ENCODE peak calls at places on chromosomes 16 and 17, in eight cellular contexts. One of them, this sample, is unnamed.

GRCh38 chr17:49359990-49360795 is 1.9 kb downstream of the ZNF652 start:
- DNase-seq in midbrain: no peak
- DNase-seq in AG08395: no peak
- DNase-seq in HEK293T: no peak
- DNase-seq in stimulated activated CD8-positive, alpha-beta memory T cell treated with anti-CD3 and anti-CD28 coated beads, Interleukin-4, amount 100 ng/mL, for 4 hours: no peak
- DNase-seq in left ventricle myocardium inferior: no peak
- DNase-seq in NCI-H1417: no peak
- DNase-seq in AG09309: no peak
- DNase-seq in this sample: no peak

GRCh38 chr17:1470774-1471462 is 14.9 kb upstream of the CRK start:
- DNase-seq in midbrain: no peak
- DNase-seq in AG08395: no peak
- DNase-seq in HEK293T: no peak
- DNase-seq in stimulated activated CD8-positive, alpha-beta memory T cell treated with anti-CD3 and anti-CD28 coated beads, Interleukin-4, amount 100 ng/mL, for 4 hours: no peak
- DNase-seq in left ventricle myocardium inferior: no peak
- DNase-seq in NCI-H1417: no peak
- DNase-seq in AG09309: no peak
- DNase-seq in this sample: no peak

GRCh38 chr16:83682126-83682857 is 125.5 kb upstream of the HSBP1 start:
- DNase-seq in midbrain: no peak
- DNase-seq in AG08395: no peak
- DNase-seq in HEK293T: no peak
- DNase-seq in stimulated activated CD8-positive, alpha-beta memory T cell treated with anti-CD3 and anti-CD28 coated beads, Interleukin-4, amount 100 ng/mL, for 4 hours: no peak
- DNase-seq in left ventricle myocardium inferior: no peak
- DNase-seq in NCI-H1417: no peak
- DNase-seq in AG09309: no peak
- DNase-seq in this sample: no peak

GRCh38 chr16:9837481-9837880 is 344.7 kb downstream of the GRIN2A start:
- DNase-seq in midbrain: no peak
- DNase-seq in AG08395: no peak
- DNase-seq in HEK293T: no peak
- DNase-seq in stimulated activated CD8-positive, alpha-beta memory T cell treated with anti-CD3 and anti-CD28 coated beads, Interleukin-4, amount 100 ng/mL, for 4 hours: no peak
- DNase-seq in left ventricle myocardium inferior: no peak
- DNase-seq in NCI-H1417: no peak
- DNase-seq in AG09309: no peak
- DNase-seq in this sample: no peak

GRCh38 chr17:82231562-82232321 is 2.9 kb downstream of the SLC16A3 start:
- DNase-seq in midbrain: peak; percentile 33
- DNase-seq in AG08395: no peak
- DNase-seq in HEK293T: no peak
- DNase-seq in stimulated activated CD8-positive, alpha-beta memory T cell treated with anti-CD3 and anti-CD28 coated beads, Interleukin-4, amount 100 ng/mL, for 4 hours: no peak
- DNase-seq in left ventricle myocardium inferior: peak; percentile 86
- DNase-seq in NCI-H1417: peak; percentile 40
- DNase-seq in AG09309: no peak
- DNase-seq in this sample: peak; percentile 78

GRCh38 chr16:68244481-68244902 is 681 bp upstream of the PLA2G15 start:
- DNase-seq in midbrain: no peak
- DNase-seq in AG08395: no peak
- DNase-seq in HEK293T: no peak
- DNase-seq in stimulated activated CD8-positive, alpha-beta memory T cell treated with anti-CD3 and anti-CD28 coated beads, Interleukin-4, amount 100 ng/mL, for 4 hours: no peak
- DNase-seq in left ventricle myocardium inferior: no peak
- DNase-seq in NCI-H1417: peak; percentile 47
- DNase-seq in AG09309: no peak
- DNase-seq in this sample: no peak

GRCh38 chr17:32873114-32873513 is 3.8 kb downstream of the MYO1D start:
- DNase-seq in midbrain: no peak
- DNase-seq in AG08395: no peak
- DNase-seq in HEK293T: no peak
- DNase-seq in stimulated activated CD8-positive, alpha-beta memory T cell treated with anti-CD3 and anti-CD28 coated beads, Interleukin-4, amount 100 ng/mL, for 4 hours: no peak
- DNase-seq in left ventricle myocardium inferior: no peak
- DNase-seq in NCI-H1417: no peak
- DNase-seq in AG09309: no peak
- DNase-seq in this sample: no peak

GRCh38 chr16:86531193-86531550 is 20.8 kb downstream of the FOXF1 start:
- DNase-seq in midbrain: peak; percentile 89
- DNase-seq in AG08395: no peak
- DNase-seq in HEK293T: no peak
- DNase-seq in stimulated activated CD8-positive, alpha-beta memory T cell treated with anti-CD3 and anti-CD28 coated beads, Interleukin-4, amount 100 ng/mL, for 4 hours: no peak
- DNase-seq in left ventricle myocardium inferior: peak; percentile 67
- DNase-seq in NCI-H1417: no peak
- DNase-seq in AG09309: no peak
- DNase-seq in this sample: no peak

GRCh38 chr16:50857881-50858280 is 116.0 kb downstream of the CYLD start:
- DNase-seq in midbrain: no peak
- DNase-seq in AG08395: no peak
- DNase-seq in HEK293T: no peak
- DNase-seq in stimulated activated CD8-positive, alpha-beta memory T cell treated with anti-CD3 and anti-CD28 coated beads, Interleukin-4, amount 100 ng/mL, for 4 hours: no peak
- DNase-seq in left ventricle myocardium inferior: no peak
- DNase-seq in NCI-H1417: no peak
- DNase-seq in AG09309: no peak
- DNase-seq in this sample: no peak

GRCh38 chr17:73827627-73828241 is 183.5 kb upstream of the SDK2 start:
- DNase-seq in midbrain: no peak
- DNase-seq in AG08395: no peak
- DNase-seq in HEK293T: no peak
- DNase-seq in stimulated activated CD8-positive, alpha-beta memory T cell treated with anti-CD3 and anti-CD28 coated beads, Interleukin-4, amount 100 ng/mL, for 4 hours: no peak
- DNase-seq in left ventricle myocardium inferior: no peak
- DNase-seq in NCI-H1417: no peak
- DNase-seq in AG09309: no peak
- DNase-seq in this sample: peak; percentile 46

GRCh38 chr17:28518132-28518531 is 12.0 kb downstream of the FOXN1 start:
- DNase-seq in midbrain: no peak
- DNase-seq in AG08395: no peak
- DNase-seq in HEK293T: no peak
- DNase-seq in stimulated activated CD8-positive, alpha-beta memory T cell treated with anti-CD3 and anti-CD28 coated beads, Interleukin-4, amount 100 ng/mL, for 4 hours: no peak
- DNase-seq in left ventricle myocardium inferior: no peak
- DNase-seq in NCI-H1417: no peak
- DNase-seq in AG09309: no peak
- DNase-seq in this sample: no peak

GRCh38 chr17:28151001-28151400 is 108.5 kb downstream of the NLK start:
- DNase-seq in midbrain: no peak
- DNase-seq in AG08395: no peak
- DNase-seq in HEK293T: no peak
- DNase-seq in stimulated activated CD8-positive, alpha-beta memory T cell treated with anti-CD3 and anti-CD28 coated beads, Interleukin-4, amount 100 ng/mL, for 4 hours: no peak
- DNase-seq in left ventricle myocardium inferior: no peak
- DNase-seq in NCI-H1417: peak; percentile 77
- DNase-seq in AG09309: no peak
- DNase-seq in this sample: no peak

GRCh38 chr17:19730829-19731228 is 14.4 kb upstream of the SLC47A2 start:
- DNase-seq in midbrain: no peak
- DNase-seq in AG08395: no peak
- DNase-seq in HEK293T: no peak
- DNase-seq in stimulated activated CD8-positive, alpha-beta memory T cell treated with anti-CD3 and anti-CD28 coated beads, Interleukin-4, amount 100 ng/mL, for 4 hours: no peak
- DNase-seq in left ventricle myocardium inferior: no peak
- DNase-seq in NCI-H1417: no peak
- DNase-seq in AG09309: no peak
- DNase-seq in this sample: no peak

GRCh38 chr17:72467841-72468653 is 347.2 kb downstream of the SOX9 start:
- DNase-seq in midbrain: peak; percentile 16
- DNase-seq in AG08395: peak; percentile 64
- DNase-seq in HEK293T: no peak
- DNase-seq in stimulated activated CD8-positive, alpha-beta memory T cell treated with anti-CD3 and anti-CD28 coated beads, Interleukin-4, amount 100 ng/mL, for 4 hours: no peak
- DNase-seq in left ventricle myocardium inferior: peak; percentile 32
- DNase-seq in NCI-H1417: peak; percentile 31
- DNase-seq in AG09309: peak; percentile 54
- DNase-seq in this sample: no peak

GRCh38 chr16:31215287-31216115 is 1.4 kb downstream of the PYDC1 start:
- DNase-seq in midbrain: no peak
- DNase-seq in AG08395: peak; percentile 83
- DNase-seq in HEK293T: peak; percentile 76
- DNase-seq in stimulated activated CD8-positive, alpha-beta memory T cell treated with anti-CD3 and anti-CD28 coated beads, Interleukin-4, amount 100 ng/mL, for 4 hours: no peak
- DNase-seq in left ventricle myocardium inferior: peak; percentile 62
- DNase-seq in NCI-H1417: peak; percentile 56
- DNase-seq in AG09309: no peak
- DNase-seq in this sample: peak; percentile 91

GRCh38 chr17:72069744-72070143 is 51.1 kb upstream of the SOX9 start:
- DNase-seq in midbrain: no peak
- DNase-seq in AG08395: no peak
- DNase-seq in HEK293T: no peak
- DNase-seq in stimulated activated CD8-positive, alpha-beta memory T cell treated with anti-CD3 and anti-CD28 coated beads, Interleukin-4, amount 100 ng/mL, for 4 hours: no peak
- DNase-seq in left ventricle myocardium inferior: no peak
- DNase-seq in NCI-H1417: peak; percentile 14
- DNase-seq in AG09309: no peak
- DNase-seq in this sample: no peak

GRCh38 chr16:72974142-72974769 is 73.7 kb downstream of the ZFHX3 start:
- DNase-seq in midbrain: no peak
- DNase-seq in AG08395: no peak
- DNase-seq in HEK293T: no peak
- DNase-seq in stimulated activated CD8-positive, alpha-beta memory T cell treated with anti-CD3 and anti-CD28 coated beads, Interleukin-4, amount 100 ng/mL, for 4 hours: no peak
- DNase-seq in left ventricle myocardium inferior: no peak
- DNase-seq in NCI-H1417: no peak
- DNase-seq in AG09309: no peak
- DNase-seq in this sample: no peak

GRCh38 chr17:57577751-57578607 is 167.1 kb downstream of the CCDC182 start:
- DNase-seq in midbrain: peak; percentile 65
- DNase-seq in AG08395: peak; percentile 70
- DNase-seq in HEK293T: peak; percentile 50
- DNase-seq in stimulated activated CD8-positive, alpha-beta memory T cell treated with anti-CD3 and anti-CD28 coated beads, Interleukin-4, amount 100 ng/mL, for 4 hours: no peak
- DNase-seq in left ventricle myocardium inferior: peak; percentile 35
- DNase-seq in NCI-H1417: peak; percentile 77
- DNase-seq in AG09309: no peak
- DNase-seq in this sample: no peak

GRCh38 chr17:76437467-76438402 is 15.2 kb downstream of the UBE2O start:
- DNase-seq in midbrain: no peak
- DNase-seq in AG08395: no peak
- DNase-seq in HEK293T: no peak
- DNase-seq in stimulated activated CD8-positive, alpha-beta memory T cell treated with anti-CD3 and anti-CD28 coated beads, Interleukin-4, amount 100 ng/mL, for 4 hours: no peak
- DNase-seq in left ventricle myocardium inferior: no peak
- DNase-seq in NCI-H1417: no peak
- DNase-seq in AG09309: no peak
- DNase-seq in this sample: no peak

GRCh38 chr16:65624246-65624645 is 502.4 kb upstream of the CDH11 start:
- DNase-seq in midbrain: no peak
- DNase-seq in AG08395: no peak
- DNase-seq in HEK293T: no peak
- DNase-seq in stimulated activated CD8-positive, alpha-beta memory T cell treated with anti-CD3 and anti-CD28 coated beads, Interleukin-4, amount 100 ng/mL, for 4 hours: no peak
- DNase-seq in left ventricle myocardium inferior: no peak
- DNase-seq in NCI-H1417: no peak
- DNase-seq in AG09309: no peak
- DNase-seq in this sample: no peak

GRCh38 chr16:31385680-31386079 is 7.5 kb upstream of the ITGAD start:
- DNase-seq in midbrain: no peak
- DNase-seq in AG08395: no peak
- DNase-seq in HEK293T: no peak
- DNase-seq in stimulated activated CD8-positive, alpha-beta memory T cell treated with anti-CD3 and anti-CD28 coated beads, Interleukin-4, amount 100 ng/mL, for 4 hours: no peak
- DNase-seq in left ventricle myocardium inferior: no peak
- DNase-seq in NCI-H1417: no peak
- DNase-seq in AG09309: no peak
- DNase-seq in this sample: no peak

GRCh38 chr17:69857412-69857835 is 217.6 kb upstream of the KCNJ16 start:
- DNase-seq in midbrain: no peak
- DNase-seq in AG08395: peak; percentile 68
- DNase-seq in HEK293T: peak; percentile 10
- DNase-seq in stimulated activated CD8-positive, alpha-beta memory T cell treated with anti-CD3 and anti-CD28 coated beads, Interleukin-4, amount 100 ng/mL, for 4 hours: no peak
- DNase-seq in left ventricle myocardium inferior: no peak
- DNase-seq in NCI-H1417: peak; percentile 2
- DNase-seq in AG09309: peak; percentile 92
- DNase-seq in this sample: peak; percentile 59

GRCh38 chr16:8108991-8109509 is 481.3 kb downstream of the TMEM114 start:
- DNase-seq in midbrain: no peak
- DNase-seq in AG08395: no peak
- DNase-seq in HEK293T: no peak
- DNase-seq in stimulated activated CD8-positive, alpha-beta memory T cell treated with anti-CD3 and anti-CD28 coated beads, Interleukin-4, amount 100 ng/mL, for 4 hours: no peak
- DNase-seq in left ventricle myocardium inferior: no peak
- DNase-seq in NCI-H1417: no peak
- DNase-seq in AG09309: no peak
- DNase-seq in this sample: no peak

GRCh38 chr17:76179496-76180467 is 38.7 kb upstream of the FOXJ1 start:
- DNase-seq in midbrain: no peak
- DNase-seq in AG08395: no peak
- DNase-seq in HEK293T: no peak
- DNase-seq in stimulated activated CD8-positive, alpha-beta memory T cell treated with anti-CD3 and anti-CD28 coated beads, Interleukin-4, amount 100 ng/mL, for 4 hours: no peak
- DNase-seq in left ventricle myocardium inferior: no peak
- DNase-seq in NCI-H1417: no peak
- DNase-seq in AG09309: no peak
- DNase-seq in this sample: peak; percentile 40

GRCh38 chr17:82117139-82118090 is 19.4 kb upstream of the FASN start:
- DNase-seq in midbrain: no peak
- DNase-seq in AG08395: no peak
- DNase-seq in HEK293T: no peak
- DNase-seq in stimulated activated CD8-positive, alpha-beta memory T cell treated with anti-CD3 and anti-CD28 coated beads, Interleukin-4, amount 100 ng/mL, for 4 hours: no peak
- DNase-seq in left ventricle myocardium inferior: no peak
- DNase-seq in NCI-H1417: no peak
- DNase-seq in AG09309: no peak
- DNase-seq in this sample: no peak

GRCh38 chr16:2468142-2468724 is 2.9 kb upstream of the NTN3 start:
- DNase-seq in midbrain: peak; percentile 43
- DNase-seq in AG08395: no peak
- DNase-seq in HEK293T: peak; percentile 24
- DNase-seq in stimulated activated CD8-positive, alpha-beta memory T cell treated with anti-CD3 and anti-CD28 coated beads, Interleukin-4, amount 100 ng/mL, for 4 hours: no peak
- DNase-seq in left ventricle myocardium inferior: no peak
- DNase-seq in NCI-H1417: peak; percentile 95
- DNase-seq in AG09309: no peak
- DNase-seq in this sample: peak; percentile 23

GRCh38 chr16:49505556-49505955 is 132.0 kb downstream of the C16orf78 start:
- DNase-seq in midbrain: no peak
- DNase-seq in AG08395: no peak
- DNase-seq in HEK293T: no peak
- DNase-seq in stimulated activated CD8-positive, alpha-beta memory T cell treated with anti-CD3 and anti-CD28 coated beads, Interleukin-4, amount 100 ng/mL, for 4 hours: no peak
- DNase-seq in left ventricle myocardium inferior: no peak
- DNase-seq in NCI-H1417: no peak
- DNase-seq in AG09309: no peak
- DNase-seq in this sample: no peak

GRCh38 chr16:89159850-89160354 is 11.6 kb upstream of the CDH15 start:
- DNase-seq in midbrain: no peak
- DNase-seq in AG08395: no peak
- DNase-seq in HEK293T: no peak
- DNase-seq in stimulated activated CD8-positive, alpha-beta memory T cell treated with anti-CD3 and anti-CD28 coated beads, Interleukin-4, amount 100 ng/mL, for 4 hours: no peak
- DNase-seq in left ventricle myocardium inferior: no peak
- DNase-seq in NCI-H1417: no peak
- DNase-seq in AG09309: no peak
- DNase-seq in this sample: no peak

GRCh38 chr17:29145289-29146058 is 34.7 kb downstream of the MYO18A start:
- DNase-seq in midbrain: peak; percentile 45
- DNase-seq in AG08395: peak; percentile 70
- DNase-seq in HEK293T: peak; percentile 53
- DNase-seq in stimulated activated CD8-positive, alpha-beta memory T cell treated with anti-CD3 and anti-CD28 coated beads, Interleukin-4, amount 100 ng/mL, for 4 hours: peak; percentile 45
- DNase-seq in left ventricle myocardium inferior: peak; percentile 61
- DNase-seq in NCI-H1417: peak; percentile 39
- DNase-seq in AG09309: no peak
- DNase-seq in this sample: peak; percentile 73

GRCh38 chr17:64056269-64057005 is 36.0 kb upstream of the ICAM2 start:
- DNase-seq in midbrain: no peak
- DNase-seq in AG08395: no peak
- DNase-seq in HEK293T: no peak
- DNase-seq in stimulated activated CD8-positive, alpha-beta memory T cell treated with anti-CD3 and anti-CD28 coated beads, Interleukin-4, amount 100 ng/mL, for 4 hours: no peak
- DNase-seq in left ventricle myocardium inferior: no peak
- DNase-seq in NCI-H1417: no peak
- DNase-seq in AG09309: no peak
- DNase-seq in this sample: no peak

GRCh38 chr16:85187002-85187401 is 74.7 kb upstream of the CIBAR2 start:
- DNase-seq in midbrain: peak; percentile 29
- DNase-seq in AG08395: peak; percentile 89
- DNase-seq in HEK293T: no peak
- DNase-seq in stimulated activated CD8-positive, alpha-beta memory T cell treated with anti-CD3 and anti-CD28 coated beads, Interleukin-4, amount 100 ng/mL, for 4 hours: no peak
- DNase-seq in left ventricle myocardium inferior: peak; percentile 60
- DNase-seq in NCI-H1417: no peak
- DNase-seq in AG09309: no peak
- DNase-seq in this sample: no peak

GRCh38 chr16:86517652-86518258 is 7.4 kb downstream of the FOXF1 start:
- DNase-seq in midbrain: peak; percentile 59
- DNase-seq in AG08395: peak; percentile 82
- DNase-seq in HEK293T: peak; percentile 70
- DNase-seq in stimulated activated CD8-positive, alpha-beta memory T cell treated with anti-CD3 and anti-CD28 coated beads, Interleukin-4, amount 100 ng/mL, for 4 hours: no peak
- DNase-seq in left ventricle myocardium inferior: peak; percentile 51
- DNase-seq in NCI-H1417: peak; percentile 9
- DNase-seq in AG09309: no peak
- DNase-seq in this sample: peak; percentile 63

GRCh38 chr16:88558457-88559442 is 11.5 kb upstream of the ZC3H18 start:
- DNase-seq in midbrain: no peak
- DNase-seq in AG08395: peak; percentile 56
- DNase-seq in HEK293T: peak; percentile 70
- DNase-seq in stimulated activated CD8-positive, alpha-beta memory T cell treated with anti-CD3 and anti-CD28 coated beads, Interleukin-4, amount 100 ng/mL, for 4 hours: no peak
- DNase-seq in left ventricle myocardium inferior: peak; percentile 83
- DNase-seq in NCI-H1417: peak; percentile 45
- DNase-seq in AG09309: no peak
- DNase-seq in this sample: peak; percentile 69

GRCh38 chr17:869067-869466 is 86.9 kb downstream of the MRM3 start:
- DNase-seq in midbrain: no peak
- DNase-seq in AG08395: peak; percentile 93
- DNase-seq in HEK293T: no peak
- DNase-seq in stimulated activated CD8-positive, alpha-beta memory T cell treated with anti-CD3 and anti-CD28 coated beads, Interleukin-4, amount 100 ng/mL, for 4 hours: no peak
- DNase-seq in left ventricle myocardium inferior: peak; percentile 71
- DNase-seq in NCI-H1417: no peak
- DNase-seq in AG09309: peak; percentile 47
- DNase-seq in this sample: no peak

This sample was measured in A549.